ENCODE peak calls at places on chromosomes 4 and X, in six cellular contexts. G is stimulated activated CD8-positive, alpha-beta memory T cell treated with anti-CD3 and anti-CD28 coated beads, Interleukin-2, amount 100 ng/mL, for 1 hour; C is SJSA1; V is NCI-H2107; P is posterior cingulate gyrus; I is NCI-H146. B is an unnamed sample.

GRCh38 chrX:100410901-100411801 is 1.1 kb upstream of the PCDH19 start:
- DNase-seq in I (no peak), G (no peak), C (no peak), P (no peak), V (no peak), B (no peak)

GRCh38 chr4:576991-577498 is 950 bp upstream of the TMEM271 start:
- DNase-seq in I (peak), V (no peak), P (no peak), C (no peak), G (no peak), B (no peak)

GRCh38 chr4:89823416-89823815 is 13.5 kb downstream of the SNCA start:
- DNase-seq in I (no peak), P (no peak), G (no peak), C (peak), V (no peak), B (no peak)

GRCh38 chrX:39972340-39972739 is 125.4 kb downstream of the BCOR start:
- DNase-seq in P (no peak), I (no peak), G (no peak), C (peak), V (no peak), B (no peak)

GRCh38 chrX:50183891-50184290 is 16.9 kb downstream of the AKAP4 start:
- DNase-seq in I (no peak), C (no peak), P (no peak), G (no peak), V (no peak), B (no peak)

GRCh38 chr4:7828011-7828720 is 111.5 kb downstream of the AFAP1 start:
- DNase-seq in C (peak), I (no peak), V (peak), G (peak), P (no peak), B (peak)

GRCh38 chrX:40266490-40267333 is 169.0 kb upstream of the BCOR start:
- DNase-seq in P (peak), C (peak), G (peak), I (peak), V (peak), B (no peak)

GRCh38 chrX:30373479-30373878 is 64.3 kb upstream of the NR0B1 start:
- DNase-seq in V (no peak), G (no peak), P (no peak), I (no peak), C (peak), B (no peak)

GRCh38 chr4:172225457-172225856 is 412.3 kb downstream of the GALNTL6 start:
- DNase-seq in V (no peak), I (no peak), G (no peak), P (no peak), C (no peak), B (no peak)

GRCh38 chr4:154707877-154708276 is 35.9 kb upstream of the LRAT start:
- DNase-seq in I (no peak), P (no peak), G (no peak), V (no peak), C (no peak), B (no peak)

GRCh38 chr4:140296871-140297570 is 76.4 kb upstream of the SCOC start:
- DNase-seq in I (peak), G (no peak), P (no peak), C (no peak), V (no peak), B (no peak)